ENCODE peak calls at places on chromosomes 3 and 15, in six cellular contexts. X is cardiac muscle cell, I is stomach, N is psoas muscle, D is NT2/D1, P is colonic mucosa. J is an unnamed sample.

GRCh38 chr3:52245322-52246263 is at the start of gene PPM1M:
- DNase-seq in X (peak; percentile 58), I (peak; percentile 58), D (peak; percentile 51), P (peak; percentile 46), N (peak; percentile 55), J (peak; percentile 81)

GRCh38 chr3:49469037-49469875 is 811 bp upstream of the DAG1 start:
- DNase-seq in X (peak; percentile 96), I (peak; percentile 64), P (peak; percentile 69), N (peak; percentile 81), D (no peak), J (peak; percentile 28)

GRCh38 chr15:29896062-29896461 is 73.8 kb upstream of the TJP1 start:
- DNase-seq in D (no peak), P (no peak), I (no peak), X (no peak), N (no peak), J (no peak)

GRCh38 chr3:69921651-69922050 is 77.9 kb upstream of the SAMMSON start:
- DNase-seq in I (no peak), X (no peak), N (no peak), D (no peak), P (no peak), J (no peak)

GRCh38 chr3:45608296-45608695 is 13.7 kb downstream of the LIMD1 start:
- DNase-seq in N (no peak), I (no peak), D (no peak), X (no peak), P (no peak), J (no peak)

GRCh38 chr3:118882353-118882947 is 152.2 kb downstream of the IGSF11 start:
- DNase-seq in D (peak; percentile 51), X (peak; percentile 81), I (peak; percentile 74), P (peak; percentile 66), N (peak; percentile 23), J (peak; percentile 27)

GRCh38 chr15:70240082-70240481 is 142.4 kb upstream of the TLE3 start:
- DNase-seq in D (no peak), X (no peak), I (no peak), P (no peak), N (no peak), J (no peak)

GRCh38 chr3:12755754-12756153 is 3.3 kb downstream of the TMEM40 start:
- DNase-seq in X (peak; percentile 12), N (no peak), P (no peak), D (no peak), I (no peak), J (no peak)

GRCh38 chr15:77032052-77032646 is 37.2 kb downstream of the PSTPIP1 start:
- DNase-seq in N (no peak), X (no peak), I (peak; percentile 24), P (peak; percentile 15), D (no peak), J (no peak)

GRCh38 chr15:45314960-45315359 is 62.9 kb downstream of the SLC28A2 start:
- DNase-seq in D (no peak), P (no peak), I (no peak), X (no peak), N (no peak), J (no peak)

GRCh38 chr3:124780356-124780755 is 50.1 kb downstream of the UMPS start:
- DNase-seq in D (no peak), X (peak; percentile 32), I (no peak), P (no peak), N (peak; percentile 81), J (no peak)

GRCh38 chr15:90320062-90320884 is 31.8 kb upstream of the ZNF774 start:
- DNase-seq in I (peak; percentile 80), D (peak; percentile 88), N (peak; percentile 78), P (peak; percentile 79), X (peak; percentile 90), J (peak; percentile 85)

GRCh38 chr3:16122661-16123060 is 51.8 kb upstream of the GALNT15 start:
- DNase-seq in D (no peak), P (no peak), I (no peak), X (no peak), N (no peak), J (no peak)

GRCh38 chr3:100097919-100098896 is 16.1 kb downstream of the FILIP1L start:
- DNase-seq in P (no peak), D (no peak), N (no peak), I (no peak), X (peak; percentile 10), J (no peak)

GRCh38 chr3:136893848-136894443 is 31.9 kb downstream of the NCK1 start:
- DNase-seq in N (no peak), X (no peak), D (peak; percentile 5), P (no peak), I (no peak), J (no peak)

GRCh38 chr3:72347819-72348319 is 500.4 kb downstream of the SHQ1 start:
- DNase-seq in D (no peak), N (peak; percentile 72), X (peak; percentile 28), P (peak; percentile 54), I (peak; percentile 90), J (no peak)

GRCh38 chr3:173826416-173826815 is 428.9 kb downstream of the NLGN1 start:
- DNase-seq in N (no peak), X (no peak), I (no peak), D (no peak), P (no peak), J (no peak)

GRCh38 chr15:71934446-71934845 is 124.1 kb downstream of the NR2E3 start:
- DNase-seq in X (no peak), D (no peak), I (no peak), P (no peak), N (no peak), J (no peak)

GRCh38 chr3:145776782-145777408 is 384.1 kb downstream of the PLOD2 start:
- DNase-seq in X (peak; percentile 68), N (no peak), I (peak; percentile 60), P (peak; percentile 55), D (peak; percentile 74), J (peak; percentile 6)

GRCh38 chr3:73614385-73614784 is 10.4 kb downstream of the PDZRN3 start:
- DNase-seq in P (peak; percentile 28), I (no peak), D (no peak), X (no peak), N (peak; percentile 24), J (no peak)

GRCh38 chr15:47602124-47602523 is 115.2 kb upstream of the SEMA6D start:
- DNase-seq in D (no peak), P (no peak), X (no peak), N (no peak), I (no peak), J (no peak)

GRCh38 chr15:47603026-47603425 is 114.3 kb upstream of the SEMA6D start:
- DNase-seq in N (no peak), X (no peak), I (no peak), D (no peak), P (no peak), J (no peak)

DNA sequence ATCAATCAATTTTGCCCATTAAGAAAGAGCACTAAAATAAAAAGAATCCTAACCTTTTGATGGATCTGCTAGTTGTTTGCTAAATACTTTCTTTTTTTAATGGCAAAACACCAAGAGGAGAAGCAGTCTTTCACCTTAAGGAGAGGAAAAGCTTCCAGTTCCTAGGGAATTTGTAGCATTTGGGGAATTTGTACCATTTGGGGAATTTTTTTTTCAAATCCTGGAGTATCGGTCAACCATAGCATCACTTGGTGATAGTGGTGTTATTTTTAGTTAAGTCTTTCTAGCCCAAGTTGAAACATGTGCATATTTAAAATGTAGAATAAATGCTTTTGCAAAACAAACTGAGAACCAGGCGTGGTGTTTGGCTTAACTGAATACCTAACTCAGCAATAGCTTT is 117.5 kb upstream of the SEMA6D start:
- DNase-seq in I (no peak), X (no peak), P (no peak), D (no peak), N (no peak), J (no peak)
- H3K4me1 ChIP-seq in I (no peaks in the 10 kb centered on the region), X (no peaks in the 10 kb centered on the region), P (no peaks in the 10 kb centered on the region), D (no peaks in the 10 kb centered on the region), N (no peaks in the 10 kb centered on the region), J (no peaks in the 10 kb centered on the region)

GRCh38 chr3:123130079-123130726 is 63.4 kb downstream of the PDIA5 start:
- DNase-seq in P (peak; percentile 91), D (no peak), N (no peak), X (no peak), I (peak; percentile 36), J (no peak)
- H3K4me1 ChIP-seq in P (peaks cover 4% of the 10 kb centered on the region), D (peaks cover 3% of the 10 kb centered on the region), N (no peaks in the 10 kb centered on the region), X (peaks cover 19% of the 10 kb centered on the region), I (peaks cover 6% of the 10 kb centered on the region), J (no peaks in the 10 kb centered on the region)

DNA sequence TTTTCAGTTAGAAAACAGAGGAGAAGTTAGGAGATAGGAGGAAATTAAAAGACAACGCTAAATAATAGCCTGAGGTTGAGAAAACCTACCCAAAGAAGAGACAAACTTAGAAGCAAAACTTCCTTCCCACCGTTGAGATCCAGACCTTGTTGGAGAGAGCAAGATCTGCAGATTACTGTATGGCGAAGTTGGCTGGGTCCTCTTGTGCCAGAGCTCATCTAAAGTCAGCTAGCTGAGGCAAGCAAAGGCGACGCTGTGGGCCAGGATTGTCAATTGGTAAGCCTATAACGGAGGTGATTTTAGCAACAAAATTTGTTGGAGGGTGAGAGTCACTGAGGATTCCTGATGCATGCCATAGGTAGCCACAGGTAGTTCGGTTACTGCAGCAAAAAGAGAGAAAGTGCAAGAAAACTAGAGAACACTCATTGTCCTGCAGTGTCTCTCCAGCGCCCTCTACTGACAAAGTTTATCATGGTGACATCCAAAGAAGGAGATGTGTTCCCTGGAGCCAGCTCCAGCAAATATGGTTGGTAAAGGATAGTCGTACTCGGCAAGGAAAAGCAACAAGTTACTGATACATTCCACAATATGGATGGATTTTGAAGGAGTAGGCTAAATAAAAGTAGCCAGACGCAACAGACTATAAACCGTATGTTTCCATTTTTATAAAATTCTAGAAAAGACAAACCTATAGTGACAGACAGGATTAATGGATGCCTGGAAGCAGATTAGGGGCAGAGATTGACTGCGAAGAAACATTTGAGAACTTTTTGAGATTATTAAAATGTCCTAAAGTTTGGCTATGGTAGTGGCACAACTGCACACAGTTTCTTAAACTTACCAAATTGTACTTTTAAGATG is 9.8 kb upstream of the OR5K4 start:
- DNase-seq in P (peak; percentile 48), I (no peak), X (peak; percentile 69), N (no peak), D (peak; percentile 80), J (peak; percentile 63)
- H3K4me1 ChIP-seq in P (no peaks in the 10 kb centered on the region), I (no peaks in the 10 kb centered on the region), X (peaks cover 5% of the 10 kb centered on the region), N (no peaks in the 10 kb centered on the region), D (no peaks in the 10 kb centered on the region), J (no peaks in the 10 kb centered on the region)

GRCh38 chr3:57820479-57820878 is 64.4 kb downstream of the SLMAP start:
- DNase-seq in P (no peak), X (no peak), I (no peak), D (no peak), N (no peak), J (peak; percentile 8)
- H3K4me1 ChIP-seq in P (no peaks in the 10 kb centered on the region), X (peaks cover 29% of the 10 kb centered on the region), I (peaks cover 60% of the 10 kb centered on the region), D (no peaks in the 10 kb centered on the region), N (peaks cover 47% of the 10 kb centered on the region), J (peaks cover 8% of the 10 kb centered on the region)

DNA sequence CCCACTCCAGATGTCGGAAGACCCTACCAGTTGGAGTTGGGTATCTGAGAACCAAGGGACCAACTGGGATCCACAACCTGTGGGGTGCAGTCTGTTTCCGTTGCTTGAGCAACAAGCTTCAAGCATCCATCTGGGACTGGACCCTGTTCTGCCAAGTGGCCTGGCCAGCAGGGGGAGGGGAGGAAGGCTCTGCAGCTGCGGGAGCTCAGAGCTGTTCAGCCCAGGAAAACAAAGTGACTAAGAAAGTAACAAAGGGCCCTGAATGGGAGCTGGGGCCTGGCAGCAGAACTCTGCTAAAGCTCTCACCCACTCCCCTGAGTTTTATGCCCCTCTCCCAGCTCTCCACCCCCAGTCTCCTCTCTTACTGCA is 2.7 kb downstream of the TYRO3 start:
- DNase-seq in N (peak; percentile 57), P (no peak), I (no peak), D (no peak), X (no peak), J (no peak)
- H3K4me1 ChIP-seq in N (peaks cover 6% of the 10 kb centered on the region), P (no peaks in the 10 kb centered on the region), I (peaks cover 46% of the 10 kb centered on the region), D (peaks cover 44% of the 10 kb centered on the region), X (peaks cover 25% of the 10 kb centered on the region), J (peaks cover 84% of the 10 kb centered on the region)